ENCODE peak calls at places on chromosomes 7 and 10, in ten cellular contexts. X is stimulated activated CD8-positive, alpha-beta memory T cell treated with anti-CD3 and anti-CD28 coated beads, Interleukin-7, amount 100 ng/mL, for 48 hours; I is HFFc6; O is EH; K is GM12865; R is head of caudate nucleus; W is kidney epithelial cell; P is erythroblast; G is GM20000; Y is neural crest cell. A is an unnamed sample.

GRCh38 chr10:120433176-120433575 is 23.9 kb upstream of the PLPP4 start:
- DNase-seq in X (no peak), I (no peak), O (no peak), K (no peak), R (no peak), W (no peak), P (no peak), G (no peak), Y (no peak), A (no peak)

GRCh38 chr10:108521827-108522503 is 1357.5 kb upstream of the SORCS1 start:
- DNase-seq in X (no peak), I (no peak), O (no peak), K (no peak), R (no peak), W (no peak), P (no peak), G (no peak), Y (no peak), A (no peak)

GRCh38 chr7:158816995-158817394 is 12.3 kb downstream of the ESYT2 start:
- DNase-seq in X (no peak), I (no peak), O (no peak), K (no peak), R (no peak), W (no peak), P (peak; percentile 11), G (no peak), Y (no peak), A (no peak)

GRCh38 chr10:101818958-101819633 is 852 bp upstream of the OGA start:
- DNase-seq in X (no peak), I (no peak), O (no peak), K (peak; percentile 73), R (no peak), W (no peak), P (no peak), G (peak; percentile 45), Y (no peak), A (peak; percentile 69)

GRCh38 chr10:82176571-82176970 is 301.6 kb downstream of the NRG3 start:
- DNase-seq in X (no peak), I (no peak), O (no peak), K (no peak), R (no peak), W (no peak), P (no peak), G (no peak), Y (no peak), A (no peak)

GRCh38 chr7:44056681-44057080 is 8.7 kb downstream of the PGAM2 start:
- DNase-seq in X (no peak), I (no peak), O (no peak), K (no peak), R (peak; percentile 9), W (no peak), P (no peak), G (no peak), Y (no peak), A (no peak)

GRCh38 chr7:43249808-43250145 is 137.3 kb downstream of the HECW1 start:
- DNase-seq in X (no peak), I (peak; percentile 7), O (no peak), K (no peak), R (no peak), W (no peak), P (no peak), G (no peak), Y (no peak), A (peak; percentile 22)

GRCh38 chr10:77879065-77879464 is 47.5 kb downstream of the DLG5 start:
- DNase-seq in X (no peak), I (no peak), O (no peak), K (no peak), R (no peak), W (no peak), P (no peak), G (no peak), Y (no peak), A (no peak)

GRCh38 chr7:25926891-25927625 is 224.9 kb upstream of the NFE2L3 start:
- DNase-seq in X (no peak), I (no peak), O (no peak), K (no peak), R (no peak), W (no peak), P (no peak), G (no peak), Y (no peak), A (no peak)

GRCh38 chr10:52215745-52216361 is 98.2 kb upstream of the DKK1 start:
- DNase-seq in X (no peak), I (peak; percentile 60), O (peak; percentile 76), K (peak; percentile 75), R (peak; percentile 47), W (peak; percentile 32), P (peak; percentile 68), G (peak; percentile 50), Y (peak; percentile 51), A (peak; percentile 56)

GRCh38 chr10:124647421-124648130 is 96.6 kb downstream of the FAM53B start:
- DNase-seq in X (peak; percentile 46), I (peak; percentile 7), O (peak; percentile 66), K (peak; percentile 86), R (no peak), W (no peak), P (peak; percentile 84), G (peak; percentile 68), Y (no peak), A (peak; percentile 79)

GRCh38 chr10:130443236-130443635 is 307.0 kb downstream of the GLRX3 start:
- DNase-seq in X (no peak), I (no peak), O (no peak), K (no peak), R (no peak), W (no peak), P (no peak), G (no peak), Y (no peak), A (no peak)

GRCh38 chr7:23337374-23337773 is 38.2 kb downstream of the MALSU1 start:
- DNase-seq in X (no peak), I (no peak), O (no peak), K (no peak), R (no peak), W (no peak), P (no peak), G (no peak), Y (no peak), A (no peak)

GRCh38 chr10:26081459-26081858 is 135.1 kb upstream of the GAD2 start:
- DNase-seq in X (no peak), I (no peak), O (no peak), K (no peak), R (no peak), W (no peak), P (no peak), G (no peak), Y (no peak), A (no peak)

GRCh38 chr7:67413670-67414069 is 417.0 kb downstream of the TYW1 start:
- DNase-seq in X (no peak), I (no peak), O (no peak), K (no peak), R (no peak), W (no peak), P (no peak), G (no peak), Y (no peak), A (no peak)

GRCh38 chr7:101237206-101238067 is at the start of gene CLDN15:
- DNase-seq in X (no peak), I (no peak), O (peak; percentile 50), K (no peak), R (no peak), W (no peak), P (peak; percentile 87), G (peak; percentile 23), Y (no peak), A (no peak)

GRCh38 chr10:101986277-101986971 is 69.5 kb downstream of the ARMH3 start:
- DNase-seq in X (no peak), I (no peak), O (no peak), K (peak; percentile 75), R (no peak), W (no peak), P (peak; percentile 85), G (no peak), Y (no peak), A (peak; percentile 76)

GRCh38 chr7:137961200-137962177 is 40.4 kb downstream of the CREB3L2 start:
- DNase-seq in X (no peak), I (peak; percentile 51), O (no peak), K (peak; percentile 45), R (no peak), W (no peak), P (peak; percentile 35), G (peak; percentile 58), Y (no peak), A (no peak)

GRCh38 chr7:2720024-2720423 is 32.0 kb downstream of the AMZ1 start:
- DNase-seq in X (no peak), I (no peak), O (no peak), K (no peak), R (peak; percentile 78), W (no peak), P (no peak), G (no peak), Y (no peak), A (no peak)

A was measured in RPMI8226.